ENCODE peak calls at places on chromosomes 2 and 18, in four cellular contexts. A is AG10803, G is breast epithelium, F is psoas muscle. R is an unnamed sample.

GRCh38 chr2:122239440-122239839 is 484.0 kb downstream of the TSN start:
- DNase-seq in A (no peak), F (no peak), G (no peak), R (no peak)

GRCh38 chr18:9683418-9684396 is 24.4 kb upstream of the RAB31 start:
- DNase-seq in A (peak; percentile 87), F (no peak), G (no peak), R (no peak)

GRCh38 chr2:96891591-96892333 is 21.9 kb upstream of the SEMA4C start:
- DNase-seq in G (no peak), F (no peak), A (no peak), R (no peak)

GRCh38 chr2:218313356-218313755 is 21.1 kb upstream of the TMBIM1 start:
- DNase-seq in G (no peak), A (no peak), F (no peak), R (no peak)

GRCh38 chr2:162022290-162022945 is 51.6 kb downstream of the DPP4 start:
- DNase-seq in G (no peak), F (no peak), A (peak; percentile 29), R (no peak)

GRCh38 chr2:233807966-233808892 is 30.1 kb downstream of the MROH2A start:
- DNase-seq in A (no peak), F (no peak), G (no peak), R (peak; percentile 16)

GRCh38 chr2:186771850-186772463 is 77.0 kb downstream of the ZSWIM2 start:
- DNase-seq in A (no peak), F (no peak), G (peak; percentile 61), R (no peak)

GRCh38 chr2:235444101-235444597 is 49.7 kb upstream of the AGAP1 start:
- DNase-seq in A (no peak), G (peak; percentile 70), F (no peak), R (no peak)

GRCh38 chr2:23446916-23447315 is 61.9 kb downstream of the KLHL29 start:
- DNase-seq in F (no peak), A (no peak), G (no peak), R (no peak)

GRCh38 chr2:72147971-72148369 is 308 bp upstream of the CYP26B1 start:
- DNase-seq in G (no peak), F (no peak), A (no peak), R (no peak)

GRCh38 chr2:24404582-24404981 is 44.2 kb upstream of the ITSN2 start:
- DNase-seq in A (peak; percentile 40), F (peak; percentile 51), G (no peak), R (no peak)

GRCh38 chr2:83115155-83115554 is 1343.9 kb downstream of the SUCLG1 start:
- DNase-seq in G (no peak), F (no peak), A (no peak), R (no peak)

GRCh38 chr2:226795281-226796011 is 4.2 kb downstream of the IRS1 start:
- DNase-seq in F (peak; percentile 40), A (peak; percentile 49), G (peak; percentile 58), R (peak; percentile 28)

GRCh38 chr2:17748745-17749144 is 4.9 kb downstream of the SMC6 start:
- DNase-seq in F (no peak), A (no peak), G (no peak), R (no peak)

GRCh38 chr2:236507393-236508085 is 62.1 kb upstream of the ACKR3 start:
- DNase-seq in F (peak; percentile 41), A (peak; percentile 12), G (no peak), R (peak; percentile 60)

GRCh38 chr2:111108745-111109271 is 11.9 kb upstream of the BCL2L11 start:
- DNase-seq in A (no peak), F (no peak), G (no peak), R (no peak)

GRCh38 chr2:9074930-9075329 is 71.4 kb upstream of the MBOAT2 start:
- DNase-seq in A (no peak), G (no peak), F (no peak), R (no peak)

GRCh38 chr2:204108301-204108700 is 171.7 kb downstream of the ICOS start:
- DNase-seq in A (peak; percentile 7), G (no peak), F (no peak), R (no peak)

GRCh38 chr2:72340665-72341064 is 193.0 kb upstream of the CYP26B1 start:
- DNase-seq in G (no peak), F (no peak), A (peak; percentile 82), R (no peak)

DNA sequence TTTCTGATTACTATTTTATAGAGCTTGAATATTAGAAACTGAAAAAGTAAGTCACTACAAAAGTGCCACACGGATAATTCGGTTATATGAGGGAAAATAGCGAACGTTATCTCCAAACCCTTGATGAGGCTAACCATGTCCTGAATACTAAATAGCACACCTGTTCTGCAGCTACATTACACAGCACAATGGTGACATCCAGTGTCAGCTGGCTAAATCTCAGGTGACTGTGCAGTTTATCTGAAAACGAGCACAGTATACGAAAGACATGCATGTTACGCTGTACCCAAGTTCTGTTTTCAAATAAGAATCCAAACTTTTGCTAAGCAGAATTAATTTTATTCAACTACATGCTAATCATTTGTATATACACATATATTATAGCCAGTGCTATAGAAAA is 9.0 kb downstream of the CCDC68 start:
- DNase-seq in A (no peak), G (no peak), F (no peak), R (no peak)
- TF ChIP-seq CTCF in A (no peak), G (peak; percentile 45), F (no peak), R (no peak)

GRCh38 chr2:7012141-7012809 is 95.1 kb downstream of the RNF144A start:
- DNase-seq in G (no peak), A (peak; percentile 49), F (no peak), R (peak; percentile 88)
- H3K4me3 ChIP-seq in G (no peak overlapping the region), A (no peak overlapping the region), F (no peak overlapping the region), R (no peak overlapping the region)

DNA sequence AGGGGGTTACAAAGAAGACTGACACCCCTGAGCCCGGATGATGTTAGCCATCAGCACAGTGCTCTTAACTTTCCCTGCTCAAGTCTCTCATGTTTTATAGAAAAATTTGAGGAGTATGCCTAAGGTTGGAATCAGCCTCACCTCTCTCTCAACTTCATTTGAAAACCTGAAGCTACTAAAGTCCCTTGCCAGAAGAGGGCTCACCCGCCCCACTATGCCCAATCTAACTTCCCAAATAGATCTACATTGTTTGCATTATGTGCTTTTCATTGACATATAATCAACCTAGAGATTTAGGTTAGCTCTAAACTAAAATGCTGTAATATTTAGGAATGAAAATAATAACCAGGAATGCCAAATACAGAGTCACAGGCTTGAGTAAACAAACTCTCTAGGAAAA is 305.4 kb downstream of the NCKAP5 start:
- DNase-seq in A (peak; percentile 23), F (no peak), G (no peak), R (no peak)
- TF ChIP-seq CTCF in A (peak; percentile 50), F (no peak), G (no peak), R (no peak)

GRCh38 chr2:27080603-27080938 is 2.2 kb downstream of the EMILIN1 start:
- DNase-seq in G (no peak), A (no peak), F (peak; percentile 24), R (no peak)
- H3K4me3 ChIP-seq in G (peak overlapping the region; percentile 58), A (peak overlapping the region; percentile 89), F (peak overlapping the region; percentile 64), R (no peak overlapping the region)

R was measured in dorsolateral prefrontal cortex.